ENCODE peak calls at places on chromosomes 16 and 17, in seven cellular contexts. One of them, this sample, is unnamed.

GRCh38 chr17:74632196-74632540 is 8.6 kb upstream of the CD300E start:
- DNase-seq in stimulated activated CD4-positive, alpha-beta T cell treated with anti-CD3 and anti-CD28 coated beads, Interleukin-12 subunit alpha, Interleukin-12 subunit beta, amount 100 ng/mL, for 4 hours: no peak
- DNase-seq in NCI-H2171 treated with DMSO at 0.1 percent for 48 hours: no peak
- DNase-seq in CD8-positive, alpha-beta T cell: no peak
- DNase-seq in ecto neural progenitor cell: no peak
- DNase-seq in WTC11: no peak
- DNase-seq in ELF-1: no peak
- DNase-seq in this sample: no peak

GRCh38 chr17:22507823-22508222 is 815.5 kb downstream of the KCNJ18 start:
- DNase-seq in stimulated activated CD4-positive, alpha-beta T cell treated with anti-CD3 and anti-CD28 coated beads, Interleukin-12 subunit alpha, Interleukin-12 subunit beta, amount 100 ng/mL, for 4 hours: no peak
- DNase-seq in NCI-H2171 treated with DMSO at 0.1 percent for 48 hours: peak
- DNase-seq in CD8-positive, alpha-beta T cell: peak
- DNase-seq in ecto neural progenitor cell: peak
- DNase-seq in WTC11: no peak
- DNase-seq in ELF-1: no peak
- DNase-seq in this sample: no peak

GRCh38 chr16:22204091-22204655 is 1.9 kb upstream of the EEF2K start:
- DNase-seq in stimulated activated CD4-positive, alpha-beta T cell treated with anti-CD3 and anti-CD28 coated beads, Interleukin-12 subunit alpha, Interleukin-12 subunit beta, amount 100 ng/mL, for 4 hours: no peak
- DNase-seq in NCI-H2171 treated with DMSO at 0.1 percent for 48 hours: no peak
- DNase-seq in CD8-positive, alpha-beta T cell: no peak
- DNase-seq in ecto neural progenitor cell: no peak
- DNase-seq in WTC11: no peak
- DNase-seq in ELF-1: no peak
- DNase-seq in this sample: no peak

GRCh38 chr17:14904406-14904805 is 360.7 kb downstream of the PMP22 start:
- DNase-seq in stimulated activated CD4-positive, alpha-beta T cell treated with anti-CD3 and anti-CD28 coated beads, Interleukin-12 subunit alpha, Interleukin-12 subunit beta, amount 100 ng/mL, for 4 hours: no peak
- DNase-seq in NCI-H2171 treated with DMSO at 0.1 percent for 48 hours: no peak
- DNase-seq in CD8-positive, alpha-beta T cell: no peak
- DNase-seq in ecto neural progenitor cell: no peak
- DNase-seq in WTC11: no peak
- DNase-seq in ELF-1: no peak
- DNase-seq in this sample: no peak

GRCh38 chr17:38922538-38923291 is 2.7 kb upstream of the LASP1NB start:
- DNase-seq in stimulated activated CD4-positive, alpha-beta T cell treated with anti-CD3 and anti-CD28 coated beads, Interleukin-12 subunit alpha, Interleukin-12 subunit beta, amount 100 ng/mL, for 4 hours: no peak
- DNase-seq in NCI-H2171 treated with DMSO at 0.1 percent for 48 hours: peak
- DNase-seq in CD8-positive, alpha-beta T cell: peak
- DNase-seq in ecto neural progenitor cell: peak
- DNase-seq in WTC11: peak
- DNase-seq in ELF-1: peak
- DNase-seq in this sample: no peak

GRCh38 chr17:2282297-2282873 is 21.2 kb downstream of the SMG6 start:
- DNase-seq in stimulated activated CD4-positive, alpha-beta T cell treated with anti-CD3 and anti-CD28 coated beads, Interleukin-12 subunit alpha, Interleukin-12 subunit beta, amount 100 ng/mL, for 4 hours: no peak
- DNase-seq in NCI-H2171 treated with DMSO at 0.1 percent for 48 hours: peak
- DNase-seq in CD8-positive, alpha-beta T cell: no peak
- DNase-seq in ecto neural progenitor cell: no peak
- DNase-seq in WTC11: no peak
- DNase-seq in ELF-1: peak
- DNase-seq in this sample: no peak

GRCh38 chr17:9790889-9791876 is at the start of gene DHRS7C:
- DNase-seq in stimulated activated CD4-positive, alpha-beta T cell treated with anti-CD3 and anti-CD28 coated beads, Interleukin-12 subunit alpha, Interleukin-12 subunit beta, amount 100 ng/mL, for 4 hours: no peak
- DNase-seq in NCI-H2171 treated with DMSO at 0.1 percent for 48 hours: peak
- DNase-seq in CD8-positive, alpha-beta T cell: no peak
- DNase-seq in ecto neural progenitor cell: no peak
- DNase-seq in WTC11: no peak
- DNase-seq in ELF-1: no peak
- DNase-seq in this sample: no peak

GRCh38 chr17:31339906-31340661 is 18.7 kb upstream of the EVI2A start:
- DNase-seq in stimulated activated CD4-positive, alpha-beta T cell treated with anti-CD3 and anti-CD28 coated beads, Interleukin-12 subunit alpha, Interleukin-12 subunit beta, amount 100 ng/mL, for 4 hours: no peak
- DNase-seq in NCI-H2171 treated with DMSO at 0.1 percent for 48 hours: no peak
- DNase-seq in CD8-positive, alpha-beta T cell: no peak
- DNase-seq in ecto neural progenitor cell: no peak
- DNase-seq in WTC11: no peak
- DNase-seq in ELF-1: no peak
- DNase-seq in this sample: no peak

This sample was measured in progenitor cell of endocrine pancreas.